ENCODE peak calls at places on chromosomes 2 and 18, in eight cellular contexts. One of them, this sample, is unnamed.

GRCh38 chr2:164542584-164543021 is 78.7 kb downstream of the GRB14 start:
- DNase-seq in stimulated activated CD8-positive, alpha-beta memory T cell treated with anti-CD3 and anti-CD28 coated beads, Interleukin-2, amount 100 ng/mL, for 1 hour: no peak
- DNase-seq in AG09309: peak; percentile 27
- DNase-seq in IMR-90: peak; percentile 15
- DNase-seq in CD4-positive, alpha-beta T cell: no peak
- DNase-seq in Ammon's horn: no peak
- DNase-seq in H7: no peak
- DNase-seq in left lung: no peak
- DNase-seq in this sample: no peak

GRCh38 chr18:74994502-74995403 is 214.2 kb downstream of the PTGR3 start:
- DNase-seq in stimulated activated CD8-positive, alpha-beta memory T cell treated with anti-CD3 and anti-CD28 coated beads, Interleukin-2, amount 100 ng/mL, for 1 hour: no peak
- DNase-seq in AG09309: no peak
- DNase-seq in IMR-90: peak; percentile 11
- DNase-seq in CD4-positive, alpha-beta T cell: no peak
- DNase-seq in Ammon's horn: no peak
- DNase-seq in H7: no peak
- DNase-seq in left lung: no peak
- DNase-seq in this sample: no peak

GRCh38 chr18:33751613-33752221 is 173.7 kb downstream of the ASXL3 start:
- DNase-seq in stimulated activated CD8-positive, alpha-beta memory T cell treated with anti-CD3 and anti-CD28 coated beads, Interleukin-2, amount 100 ng/mL, for 1 hour: no peak
- DNase-seq in AG09309: no peak
- DNase-seq in IMR-90: peak; percentile 39
- DNase-seq in CD4-positive, alpha-beta T cell: no peak
- DNase-seq in Ammon's horn: peak; percentile 41
- DNase-seq in H7: no peak
- DNase-seq in left lung: no peak
- DNase-seq in this sample: no peak

GRCh38 chr2:226531061-226531460 is 268.6 kb downstream of the IRS1 start:
- DNase-seq in stimulated activated CD8-positive, alpha-beta memory T cell treated with anti-CD3 and anti-CD28 coated beads, Interleukin-2, amount 100 ng/mL, for 1 hour: no peak
- DNase-seq in AG09309: no peak
- DNase-seq in IMR-90: no peak
- DNase-seq in CD4-positive, alpha-beta T cell: no peak
- DNase-seq in Ammon's horn: no peak
- DNase-seq in H7: no peak
- DNase-seq in left lung: no peak
- DNase-seq in this sample: no peak

GRCh38 chr2:134398300-134398699 is 144.4 kb downstream of the MGAT5 start:
- DNase-seq in stimulated activated CD8-positive, alpha-beta memory T cell treated with anti-CD3 and anti-CD28 coated beads, Interleukin-2, amount 100 ng/mL, for 1 hour: no peak
- DNase-seq in AG09309: no peak
- DNase-seq in IMR-90: peak; percentile 91
- DNase-seq in CD4-positive, alpha-beta T cell: no peak
- DNase-seq in Ammon's horn: no peak
- DNase-seq in H7: no peak
- DNase-seq in left lung: no peak
- DNase-seq in this sample: no peak

GRCh38 chr2:85504434-85505261 is 34.3 kb upstream of the MAT2A start:
- DNase-seq in stimulated activated CD8-positive, alpha-beta memory T cell treated with anti-CD3 and anti-CD28 coated beads, Interleukin-2, amount 100 ng/mL, for 1 hour: no peak
- DNase-seq in AG09309: peak; percentile 94
- DNase-seq in IMR-90: peak; percentile 97
- DNase-seq in CD4-positive, alpha-beta T cell: no peak
- DNase-seq in Ammon's horn: no peak
- DNase-seq in H7: no peak
- DNase-seq in left lung: no peak
- DNase-seq in this sample: peak; percentile 83

GRCh38 chr18:34901299-34901698 is 139.9 kb upstream of the MAPRE2 start:
- DNase-seq in stimulated activated CD8-positive, alpha-beta memory T cell treated with anti-CD3 and anti-CD28 coated beads, Interleukin-2, amount 100 ng/mL, for 1 hour: no peak
- DNase-seq in AG09309: no peak
- DNase-seq in IMR-90: peak; percentile 25
- DNase-seq in CD4-positive, alpha-beta T cell: no peak
- DNase-seq in Ammon's horn: no peak
- DNase-seq in H7: no peak
- DNase-seq in left lung: no peak
- DNase-seq in this sample: no peak

GRCh38 chr2:176830362-176830761 is 382.2 kb upstream of the HNRNPA3 start:
- DNase-seq in stimulated activated CD8-positive, alpha-beta memory T cell treated with anti-CD3 and anti-CD28 coated beads, Interleukin-2, amount 100 ng/mL, for 1 hour: no peak
- DNase-seq in AG09309: no peak
- DNase-seq in IMR-90: no peak
- DNase-seq in CD4-positive, alpha-beta T cell: no peak
- DNase-seq in Ammon's horn: no peak
- DNase-seq in H7: no peak
- DNase-seq in left lung: no peak
- DNase-seq in this sample: no peak

GRCh38 chr2:213004197-213004821 is 147.1 kb downstream of the IKZF2 start:
- DNase-seq in stimulated activated CD8-positive, alpha-beta memory T cell treated with anti-CD3 and anti-CD28 coated beads, Interleukin-2, amount 100 ng/mL, for 1 hour: no peak
- DNase-seq in AG09309: no peak
- DNase-seq in IMR-90: peak; percentile 16
- DNase-seq in CD4-positive, alpha-beta T cell: no peak
- DNase-seq in Ammon's horn: no peak
- DNase-seq in H7: no peak
- DNase-seq in left lung: no peak
- DNase-seq in this sample: no peak

GRCh38 chr2:36214682-36215081 is 140.9 kb upstream of the CRIM1 start:
- DNase-seq in stimulated activated CD8-positive, alpha-beta memory T cell treated with anti-CD3 and anti-CD28 coated beads, Interleukin-2, amount 100 ng/mL, for 1 hour: no peak
- DNase-seq in AG09309: no peak
- DNase-seq in IMR-90: no peak
- DNase-seq in CD4-positive, alpha-beta T cell: no peak
- DNase-seq in Ammon's horn: no peak
- DNase-seq in H7: peak; percentile 3
- DNase-seq in left lung: no peak
- DNase-seq in this sample: no peak

GRCh38 chr18:42338683-42339082 is 383.6 kb downstream of the PIK3C3 start:
- DNase-seq in stimulated activated CD8-positive, alpha-beta memory T cell treated with anti-CD3 and anti-CD28 coated beads, Interleukin-2, amount 100 ng/mL, for 1 hour: no peak
- DNase-seq in AG09309: no peak
- DNase-seq in IMR-90: no peak
- DNase-seq in CD4-positive, alpha-beta T cell: no peak
- DNase-seq in Ammon's horn: no peak
- DNase-seq in H7: no peak
- DNase-seq in left lung: no peak
- DNase-seq in this sample: no peak

GRCh38 chr18:8726963-8727730 is 21.8 kb downstream of the MTCL1 start:
- DNase-seq in stimulated activated CD8-positive, alpha-beta memory T cell treated with anti-CD3 and anti-CD28 coated beads, Interleukin-2, amount 100 ng/mL, for 1 hour: no peak
- DNase-seq in AG09309: no peak
- DNase-seq in IMR-90: no peak
- DNase-seq in CD4-positive, alpha-beta T cell: no peak
- DNase-seq in Ammon's horn: no peak
- DNase-seq in H7: no peak
- DNase-seq in left lung: no peak
- DNase-seq in this sample: no peak

GRCh38 chr18:68564348-68564747 is 150.6 kb downstream of the TMX3 start:
- DNase-seq in stimulated activated CD8-positive, alpha-beta memory T cell treated with anti-CD3 and anti-CD28 coated beads, Interleukin-2, amount 100 ng/mL, for 1 hour: no peak
- DNase-seq in AG09309: no peak
- DNase-seq in IMR-90: no peak
- DNase-seq in CD4-positive, alpha-beta T cell: no peak
- DNase-seq in Ammon's horn: no peak
- DNase-seq in H7: peak; percentile 10
- DNase-seq in left lung: no peak
- DNase-seq in this sample: no peak

GRCh38 chr18:70330887-70331286 is 42.0 kb downstream of the SOCS6 start:
- DNase-seq in stimulated activated CD8-positive, alpha-beta memory T cell treated with anti-CD3 and anti-CD28 coated beads, Interleukin-2, amount 100 ng/mL, for 1 hour: no peak
- DNase-seq in AG09309: no peak
- DNase-seq in IMR-90: no peak
- DNase-seq in CD4-positive, alpha-beta T cell: no peak
- DNase-seq in Ammon's horn: no peak
- DNase-seq in H7: peak; percentile 20
- DNase-seq in left lung: no peak
- DNase-seq in this sample: no peak

GRCh38 chr2:154600931-154601494 is 97.5 kb upstream of the KCNJ3 start:
- DNase-seq in stimulated activated CD8-positive, alpha-beta memory T cell treated with anti-CD3 and anti-CD28 coated beads, Interleukin-2, amount 100 ng/mL, for 1 hour: no peak
- DNase-seq in AG09309: no peak
- DNase-seq in IMR-90: no peak
- DNase-seq in CD4-positive, alpha-beta T cell: no peak
- DNase-seq in Ammon's horn: no peak
- DNase-seq in H7: no peak
- DNase-seq in left lung: no peak
- DNase-seq in this sample: no peak

GRCh38 chr2:12555012-12555645 is 161.6 kb upstream of the TRIB2 start:
- DNase-seq in stimulated activated CD8-positive, alpha-beta memory T cell treated with anti-CD3 and anti-CD28 coated beads, Interleukin-2, amount 100 ng/mL, for 1 hour: no peak
- DNase-seq in AG09309: peak; percentile 34
- DNase-seq in IMR-90: peak; percentile 80
- DNase-seq in CD4-positive, alpha-beta T cell: no peak
- DNase-seq in Ammon's horn: no peak
- DNase-seq in H7: no peak
- DNase-seq in left lung: no peak
- DNase-seq in this sample: no peak

GRCh38 chr2:240994161-240994896 is 4.1 kb upstream of the SNED1 start:
- DNase-seq in stimulated activated CD8-positive, alpha-beta memory T cell treated with anti-CD3 and anti-CD28 coated beads, Interleukin-2, amount 100 ng/mL, for 1 hour: no peak
- DNase-seq in AG09309: no peak
- DNase-seq in IMR-90: no peak
- DNase-seq in CD4-positive, alpha-beta T cell: no peak
- DNase-seq in Ammon's horn: no peak
- DNase-seq in H7: no peak
- DNase-seq in left lung: peak; percentile 25
- DNase-seq in this sample: no peak

GRCh38 chr2:85997016-85997970 is 108.4 kb downstream of the POLR1A start:
- DNase-seq in stimulated activated CD8-positive, alpha-beta memory T cell treated with anti-CD3 and anti-CD28 coated beads, Interleukin-2, amount 100 ng/mL, for 1 hour: no peak
- DNase-seq in AG09309: no peak
- DNase-seq in IMR-90: peak; percentile 16
- DNase-seq in CD4-positive, alpha-beta T cell: no peak
- DNase-seq in Ammon's horn: peak; percentile 70
- DNase-seq in H7: no peak
- DNase-seq in left lung: no peak
- DNase-seq in this sample: peak; percentile 71

GRCh38 chr2:29802976-29803375 is 118.4 kb downstream of the ALK start:
- DNase-seq in stimulated activated CD8-positive, alpha-beta memory T cell treated with anti-CD3 and anti-CD28 coated beads, Interleukin-2, amount 100 ng/mL, for 1 hour: no peak
- DNase-seq in AG09309: no peak
- DNase-seq in IMR-90: no peak
- DNase-seq in CD4-positive, alpha-beta T cell: no peak
- DNase-seq in Ammon's horn: peak; percentile 23
- DNase-seq in H7: no peak
- DNase-seq in left lung: no peak
- DNase-seq in this sample: no peak

GRCh38 chr2:23411752-23412431 is 26.9 kb downstream of the KLHL29 start:
- DNase-seq in stimulated activated CD8-positive, alpha-beta memory T cell treated with anti-CD3 and anti-CD28 coated beads, Interleukin-2, amount 100 ng/mL, for 1 hour: no peak
- DNase-seq in AG09309: peak; percentile 79
- DNase-seq in IMR-90: peak; percentile 98
- DNase-seq in CD4-positive, alpha-beta T cell: no peak
- DNase-seq in Ammon's horn: no peak
- DNase-seq in H7: no peak
- DNase-seq in left lung: no peak
- DNase-seq in this sample: no peak

GRCh38 chr2:45497355-45497754 is 113.7 kb downstream of the SRBD1 start:
- DNase-seq in stimulated activated CD8-positive, alpha-beta memory T cell treated with anti-CD3 and anti-CD28 coated beads, Interleukin-2, amount 100 ng/mL, for 1 hour: no peak
- DNase-seq in AG09309: no peak
- DNase-seq in IMR-90: peak; percentile 43
- DNase-seq in CD4-positive, alpha-beta T cell: no peak
- DNase-seq in Ammon's horn: peak; percentile 11
- DNase-seq in H7: no peak
- DNase-seq in left lung: no peak
- DNase-seq in this sample: no peak

This sample was measured in suprapubic skin.